ENCODE peak calls at places on chromosomes 1 and 21, in nine cellular contexts. One of them, this sample, is unnamed.

GRCh38 chr1:245278846-245279245 is 124.1 kb downstream of the KIF26B start:
- DNase-seq in spleen: no peak
- DNase-seq in GM23338: no peak
- DNase-seq in endothelial cell of umbilical vein: no peak
- DNase-seq in transverse colon: no peak
- DNase-seq in H1: no peak
- DNase-seq in breast epithelium: no peak
- DNase-seq in Panc1: no peak
- DNase-seq in sigmoid colon: no peak
- DNase-seq in this sample: no peak

GRCh38 chr1:74465193-74465681 is 47.2 kb downstream of the LRRC53 start:
- DNase-seq in GM23338: no peak
- DNase-seq in spleen: peak; percentile 71
- DNase-seq in Panc1: no peak
- DNase-seq in sigmoid colon: no peak
- DNase-seq in H1: no peak
- DNase-seq in endothelial cell of umbilical vein: no peak
- DNase-seq in breast epithelium: no peak
- DNase-seq in transverse colon: no peak
- DNase-seq in this sample: no peak

GRCh38 chr21:29827236-29827635 is 112.6 kb downstream of the GRIK1 start:
- DNase-seq in spleen: no peak
- DNase-seq in endothelial cell of umbilical vein: no peak
- DNase-seq in breast epithelium: no peak
- DNase-seq in sigmoid colon: no peak
- DNase-seq in Panc1: no peak
- DNase-seq in transverse colon: no peak
- DNase-seq in H1: no peak
- DNase-seq in GM23338: no peak
- DNase-seq in this sample: no peak

GRCh38 chr1:83998599-83999315 is at the start of gene TTLL7:
- DNase-seq in GM23338: peak; percentile 87
- DNase-seq in H1: no peak
- DNase-seq in endothelial cell of umbilical vein: peak; percentile 68
- DNase-seq in Panc1: no peak
- DNase-seq in transverse colon: peak; percentile 80
- DNase-seq in breast epithelium: peak; percentile 63
- DNase-seq in spleen: peak; percentile 91
- DNase-seq in sigmoid colon: peak; percentile 86
- DNase-seq in this sample: peak; percentile 79

GRCh38 chr1:204128964-204129896 is 22.6 kb downstream of the ETNK2 start:
- DNase-seq in breast epithelium: peak; percentile 88
- DNase-seq in sigmoid colon: peak; percentile 91
- DNase-seq in endothelial cell of umbilical vein: peak; percentile 66
- DNase-seq in H1: peak; percentile 56
- DNase-seq in spleen: peak; percentile 91
- DNase-seq in GM23338: peak; percentile 88
- DNase-seq in transverse colon: peak; percentile 73
- DNase-seq in Panc1: no peak
- DNase-seq in this sample: peak; percentile 78

GRCh38 chr1:17027403-17027802 is 15.7 kb upstream of the ATP13A2 start:
- DNase-seq in breast epithelium: no peak
- DNase-seq in GM23338: no peak
- DNase-seq in spleen: no peak
- DNase-seq in transverse colon: no peak
- DNase-seq in H1: no peak
- DNase-seq in sigmoid colon: peak; percentile 40
- DNase-seq in endothelial cell of umbilical vein: no peak
- DNase-seq in Panc1: no peak
- DNase-seq in this sample: no peak

GRCh38 chr1:111596499-111596898 is 23.1 kb upstream of the RAP1A start:
- DNase-seq in endothelial cell of umbilical vein: no peak
- DNase-seq in spleen: peak; percentile 87
- DNase-seq in Panc1: no peak
- DNase-seq in H1: no peak
- DNase-seq in sigmoid colon: no peak
- DNase-seq in GM23338: no peak
- DNase-seq in transverse colon: peak; percentile 41
- DNase-seq in breast epithelium: no peak
- DNase-seq in this sample: peak; percentile 36

GRCh38 chr1:40820911-40821693 is 37.5 kb downstream of the KCNQ4 start:
- DNase-seq in sigmoid colon: no peak
- DNase-seq in spleen: no peak
- DNase-seq in H1: no peak
- DNase-seq in GM23338: no peak
- DNase-seq in breast epithelium: no peak
- DNase-seq in endothelial cell of umbilical vein: no peak
- DNase-seq in Panc1: no peak
- DNase-seq in transverse colon: no peak
- DNase-seq in this sample: no peak

GRCh38 chr1:31487143-31487542 is 74.1 kb downstream of the SERINC2 start:
- DNase-seq in GM23338: no peak
- DNase-seq in H1: no peak
- DNase-seq in sigmoid colon: no peak
- DNase-seq in breast epithelium: no peak
- DNase-seq in spleen: no peak
- DNase-seq in transverse colon: no peak
- DNase-seq in Panc1: no peak
- DNase-seq in endothelial cell of umbilical vein: no peak
- DNase-seq in this sample: no peak

GRCh38 chr21:36079010-36079649 is 9.3 kb downstream of the CBR1 start:
- DNase-seq in GM23338: no peak
- DNase-seq in breast epithelium: no peak
- DNase-seq in sigmoid colon: no peak
- DNase-seq in endothelial cell of umbilical vein: no peak
- DNase-seq in Panc1: no peak
- DNase-seq in spleen: no peak
- DNase-seq in H1: no peak
- DNase-seq in transverse colon: peak; percentile 61
- DNase-seq in this sample: peak; percentile 53

GRCh38 chr21:23307065-23307464 is 2300.2 kb downstream of the MRPL39 start:
- DNase-seq in spleen: no peak
- DNase-seq in H1: no peak
- DNase-seq in Panc1: no peak
- DNase-seq in breast epithelium: no peak
- DNase-seq in transverse colon: no peak
- DNase-seq in GM23338: no peak
- DNase-seq in sigmoid colon: no peak
- DNase-seq in endothelial cell of umbilical vein: no peak
- DNase-seq in this sample: no peak

GRCh38 chr1:1021010-1021845 is 1.3 kb downstream of the AGRN start:
- DNase-seq in GM23338: peak; percentile 41
- DNase-seq in endothelial cell of umbilical vein: peak; percentile 46
- DNase-seq in spleen: no peak
- DNase-seq in Panc1: no peak
- DNase-seq in H1: no peak
- DNase-seq in transverse colon: peak; percentile 75
- DNase-seq in breast epithelium: peak; percentile 88
- DNase-seq in sigmoid colon: peak; percentile 83
- DNase-seq in this sample: peak; percentile 80

GRCh38 chr1:204633665-204634064 is 51.9 kb downstream of the LRRN2 start:
- DNase-seq in breast epithelium: no peak
- DNase-seq in H1: no peak
- DNase-seq in transverse colon: no peak
- DNase-seq in sigmoid colon: peak; percentile 87
- DNase-seq in endothelial cell of umbilical vein: no peak
- DNase-seq in GM23338: no peak
- DNase-seq in spleen: no peak
- DNase-seq in Panc1: no peak
- DNase-seq in this sample: peak; percentile 46

GRCh38 chr1:183470147-183470960 is 1.9 kb upstream of the SMG7 start:
- DNase-seq in H1: no peak
- DNase-seq in breast epithelium: peak; percentile 70
- DNase-seq in spleen: peak; percentile 98
- DNase-seq in Panc1: peak; percentile 53
- DNase-seq in sigmoid colon: peak; percentile 92
- DNase-seq in GM23338: peak; percentile 70
- DNase-seq in transverse colon: peak; percentile 95
- DNase-seq in endothelial cell of umbilical vein: peak; percentile 79
- DNase-seq in this sample: peak; percentile 86

GRCh38 chr1:215360786-215361185 is 206.3 kb upstream of the KCTD3 start:
- DNase-seq in sigmoid colon: no peak
- DNase-seq in GM23338: no peak
- DNase-seq in breast epithelium: no peak
- DNase-seq in Panc1: no peak
- DNase-seq in transverse colon: no peak
- DNase-seq in endothelial cell of umbilical vein: no peak
- DNase-seq in H1: no peak
- DNase-seq in spleen: no peak
- DNase-seq in this sample: no peak

GRCh38 chr1:110756506-110756905 is 81.8 kb upstream of the KCNA3 start:
- DNase-seq in spleen: no peak
- DNase-seq in GM23338: no peak
- DNase-seq in transverse colon: no peak
- DNase-seq in Panc1: no peak
- DNase-seq in sigmoid colon: no peak
- DNase-seq in endothelial cell of umbilical vein: no peak
- DNase-seq in breast epithelium: no peak
- DNase-seq in H1: no peak
- DNase-seq in this sample: no peak

GRCh38 chr1:156648951-156649350 is 7.0 kb downstream of the BCAN start:
- DNase-seq in GM23338: no peak
- DNase-seq in breast epithelium: no peak
- DNase-seq in Panc1: no peak
- DNase-seq in spleen: no peak
- DNase-seq in endothelial cell of umbilical vein: no peak
- DNase-seq in H1: no peak
- DNase-seq in transverse colon: no peak
- DNase-seq in sigmoid colon: no peak
- DNase-seq in this sample: no peak

GRCh38 chr1:222588135-222588534 is 1.6 kb downstream of the TAF1A start:
- DNase-seq in H1: no peak
- DNase-seq in endothelial cell of umbilical vein: no peak
- DNase-seq in GM23338: no peak
- DNase-seq in spleen: no peak
- DNase-seq in transverse colon: no peak
- DNase-seq in Panc1: no peak
- DNase-seq in breast epithelium: no peak
- DNase-seq in sigmoid colon: no peak
- DNase-seq in this sample: no peak
- H3K27ac ChIP-seq in H1: no peak overlapping the region
- H3K27ac ChIP-seq in endothelial cell of umbilical vein: no peak overlapping the region
- H3K27ac ChIP-seq in GM23338: no peak overlapping the region
- H3K27ac ChIP-seq in spleen: no peak overlapping the region
- H3K27ac ChIP-seq in transverse colon: no peak overlapping the region
- H3K27ac ChIP-seq in Panc1: peak overlapping the region; percentile 97
- H3K27ac ChIP-seq in breast epithelium: no peak overlapping the region
- H3K27ac ChIP-seq in sigmoid colon: no peak overlapping the region
- H3K27ac ChIP-seq in this sample: no peak overlapping the region

GRCh38 chr1:165173818-165174217 is 182.7 kb downstream of the LMX1A start:
- DNase-seq in spleen: no peak
- DNase-seq in H1: no peak
- DNase-seq in sigmoid colon: no peak
- DNase-seq in Panc1: no peak
- DNase-seq in breast epithelium: no peak
- DNase-seq in transverse colon: no peak
- DNase-seq in GM23338: no peak
- DNase-seq in endothelial cell of umbilical vein: no peak
- DNase-seq in this sample: no peak
- TF ChIP-seq POLR2AphosphoS5 in spleen: no peak
- TF ChIP-seq POLR2AphosphoS5 in H1: no peak
- TF ChIP-seq POLR2AphosphoS5 in sigmoid colon: no peak
- TF ChIP-seq POLR2AphosphoS5 in Panc1: no peak
- TF ChIP-seq POLR2AphosphoS5 in breast epithelium: no peak
- TF ChIP-seq POLR2AphosphoS5 in transverse colon: no peak
- TF ChIP-seq POLR2AphosphoS5 in GM23338: no peak
- TF ChIP-seq POLR2AphosphoS5 in endothelial cell of umbilical vein: no peak
- TF ChIP-seq POLR2AphosphoS5 in this sample: no peak

GRCh38 chr1:159140474-159140873 is 30.9 kb upstream of the CADM3 start:
- DNase-seq in spleen: no peak
- DNase-seq in endothelial cell of umbilical vein: no peak
- DNase-seq in GM23338: no peak
- DNase-seq in Panc1: no peak
- DNase-seq in H1: no peak
- DNase-seq in breast epithelium: no peak
- DNase-seq in sigmoid colon: no peak
- DNase-seq in transverse colon: no peak
- DNase-seq in this sample: no peak

GRCh38 chr1:159144571-159144970 is 26.8 kb upstream of the CADM3 start:
- DNase-seq in transverse colon: no peak
- DNase-seq in sigmoid colon: no peak
- DNase-seq in breast epithelium: no peak
- DNase-seq in spleen: no peak
- DNase-seq in Panc1: no peak
- DNase-seq in GM23338: no peak
- DNase-seq in H1: no peak
- DNase-seq in endothelial cell of umbilical vein: no peak
- DNase-seq in this sample: no peak

GRCh38 chr1:159146996-159147395 is 24.4 kb upstream of the CADM3 start:
- DNase-seq in Panc1: no peak
- DNase-seq in GM23338: no peak
- DNase-seq in sigmoid colon: no peak
- DNase-seq in spleen: no peak
- DNase-seq in endothelial cell of umbilical vein: no peak
- DNase-seq in breast epithelium: no peak
- DNase-seq in H1: no peak
- DNase-seq in transverse colon: no peak
- DNase-seq in this sample: no peak

DNA sequence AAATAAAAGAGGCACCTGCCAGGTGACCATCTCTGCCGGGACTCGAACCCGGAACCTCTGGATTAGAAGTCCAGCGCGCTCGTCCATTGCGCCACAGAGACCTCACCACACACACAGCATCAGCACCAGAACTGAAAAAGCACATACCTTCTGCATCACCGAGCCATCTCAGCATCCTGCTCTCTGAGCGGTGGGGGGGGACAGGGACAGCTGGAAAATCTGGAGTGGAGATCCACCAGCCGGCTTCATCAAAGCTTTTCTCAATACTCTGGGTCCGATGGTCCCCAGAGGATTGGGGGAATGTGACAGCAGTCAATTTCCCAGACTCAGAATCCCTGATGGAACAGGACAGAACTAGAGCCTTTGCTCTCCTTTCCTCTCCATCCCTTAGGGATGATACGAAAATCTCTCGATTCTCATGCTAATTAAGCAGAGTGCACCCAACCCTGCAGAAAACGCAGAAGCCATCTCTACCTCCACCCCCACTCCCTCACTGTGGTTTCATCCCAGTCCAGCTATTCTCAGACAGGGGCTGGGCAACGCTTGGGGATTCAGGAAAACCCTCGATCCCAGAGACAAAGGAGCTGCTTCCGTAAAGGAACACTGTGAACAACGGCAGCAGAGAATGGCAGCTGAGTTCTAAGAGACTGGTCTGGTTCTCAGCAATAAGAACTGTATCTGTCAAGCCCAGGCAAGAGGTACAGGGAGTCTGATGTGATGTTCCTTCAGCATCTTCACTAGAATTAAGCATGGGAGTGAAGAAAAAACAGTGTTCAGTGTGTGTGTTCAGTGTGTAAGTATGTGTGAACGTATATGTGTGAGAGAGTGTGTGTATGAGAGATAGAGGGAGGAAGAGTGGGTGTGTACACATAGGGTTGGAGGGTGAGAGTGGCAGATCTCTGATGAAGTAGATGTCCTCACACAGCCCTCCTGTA is 29.6 kb upstream of the CADM3 start:
- DNase-seq in breast epithelium: no peak
- DNase-seq in H1: no peak
- DNase-seq in Panc1: no peak
- DNase-seq in GM23338: peak; percentile 75
- DNase-seq in endothelial cell of umbilical vein: peak; percentile 53
- DNase-seq in sigmoid colon: no peak
- DNase-seq in transverse colon: no peak
- DNase-seq in spleen: no peak
- DNase-seq in this sample: no peak
- H3K4me3 ChIP-seq in breast epithelium: no peak overlapping the region
- H3K4me3 ChIP-seq in H1: peak overlapping the region; percentile 19
- H3K4me3 ChIP-seq in Panc1: no peak overlapping the region
- H3K4me3 ChIP-seq in GM23338: peak overlapping the region; percentile 12
- H3K4me3 ChIP-seq in endothelial cell of umbilical vein: no peak overlapping the region
- H3K4me3 ChIP-seq in sigmoid colon: no peak overlapping the region
- H3K4me3 ChIP-seq in transverse colon: no peak overlapping the region
- H3K4me3 ChIP-seq in spleen: no peak overlapping the region
- H3K4me3 ChIP-seq in this sample: no peak overlapping the region

GRCh38 chr1:201605385-201605747 is 66.4 kb downstream of the NAV1 start:
- DNase-seq in endothelial cell of umbilical vein: no peak
- DNase-seq in sigmoid colon: no peak
- DNase-seq in breast epithelium: no peak
- DNase-seq in transverse colon: no peak
- DNase-seq in spleen: no peak
- DNase-seq in GM23338: no peak
- DNase-seq in Panc1: no peak
- DNase-seq in H1: no peak
- DNase-seq in this sample: no peak
- H3K27ac ChIP-seq in endothelial cell of umbilical vein: no peak overlapping the region
- H3K27ac ChIP-seq in sigmoid colon: no peak overlapping the region
- H3K27ac ChIP-seq in breast epithelium: no peak overlapping the region
- H3K27ac ChIP-seq in transverse colon: peak overlapping the region; percentile 36
- H3K27ac ChIP-seq in spleen: no peak overlapping the region
- H3K27ac ChIP-seq in GM23338: no peak overlapping the region
- H3K27ac ChIP-seq in Panc1: no peak overlapping the region
- H3K27ac ChIP-seq in H1: no peak overlapping the region
- H3K27ac ChIP-seq in this sample: no peak overlapping the region

This sample was measured in stomach.